ENCODE peak calls at places on chromosomes 3 and 15, in five cellular contexts. Z is K562, K is IMR-90, R is SK-N-SH, N is GM12878. I is an unnamed sample.

GRCh38 chr3:152480282-152480953 is 211.7 kb downstream of the MBNL1 start:
- DNase-seq in R (no peak), Z (no peak), K (no peak), N (peak; percentile 77), I (no peak)

GRCh38 chr15:65115542-65115941 is 542 bp upstream of the UBAP1L start:
- DNase-seq in R (no peak), Z (no peak), K (no peak), N (no peak), I (no peak)

GRCh38 chr3:183697610-183698317 is at the start of gene YEATS2:
- DNase-seq in R (peak; percentile 99), K (peak; percentile 61), Z (peak; percentile 79), N (no peak), I (peak; percentile 68)

GRCh38 chr3:34106879-34107278 is 308.4 kb downstream of the PDCD6IP start:
- DNase-seq in K (no peak), Z (peak; percentile 61), N (peak; percentile 51), R (peak; percentile 10), I (no peak)

GRCh38 chr3:195451373-195452000 is 8.7 kb upstream of the ACAP2 start:
- DNase-seq in Z (no peak), R (no peak), N (no peak), K (no peak), I (no peak)

GRCh38 chr3:100710355-100711198 is 1.3 kb downstream of the TFG start:
- DNase-seq in Z (peak; percentile 79), R (peak; percentile 48), K (peak; percentile 77), N (peak; percentile 34), I (peak; percentile 82)

GRCh38 chr15:97470417-97470816 is 490.1 kb upstream of the ARRDC4 start:
- DNase-seq in K (no peak), N (no peak), Z (no peak), R (no peak), I (no peak)

GRCh38 chr3:125051715-125052581 is 3.8 kb downstream of the HEG1 start:
- DNase-seq in R (no peak), K (peak; percentile 91), N (peak; percentile 56), Z (no peak), I (no peak)

GRCh38 chr3:135779590-135780235 is 185.8 kb upstream of the PPP2R3A start:
- DNase-seq in K (no peak), Z (no peak), R (no peak), N (no peak), I (no peak)

GRCh38 chr3:65714138-65714537 is 324.6 kb downstream of the MAGI1 start:
- DNase-seq in R (no peak), Z (no peak), K (peak; percentile 75), N (no peak), I (peak; percentile 16)

GRCh38 chr3:10116138-10116460 is 624 bp downstream of the BRK1 start:
- DNase-seq in K (peak; percentile 54), Z (peak; percentile 60), R (no peak), N (no peak), I (no peak)

GRCh38 chr3:194298331-194299227 is 52.5 kb downstream of the CPN2 start:
- DNase-seq in R (peak; percentile 65), Z (peak; percentile 27), K (no peak), N (no peak), I (no peak)

GRCh38 chr3:13650210-13651056 is 101.5 kb downstream of the FBLN2 start:
- DNase-seq in R (peak; percentile 93), N (no peak), K (peak; percentile 55), Z (peak; percentile 94), I (peak; percentile 82)

DNA sequence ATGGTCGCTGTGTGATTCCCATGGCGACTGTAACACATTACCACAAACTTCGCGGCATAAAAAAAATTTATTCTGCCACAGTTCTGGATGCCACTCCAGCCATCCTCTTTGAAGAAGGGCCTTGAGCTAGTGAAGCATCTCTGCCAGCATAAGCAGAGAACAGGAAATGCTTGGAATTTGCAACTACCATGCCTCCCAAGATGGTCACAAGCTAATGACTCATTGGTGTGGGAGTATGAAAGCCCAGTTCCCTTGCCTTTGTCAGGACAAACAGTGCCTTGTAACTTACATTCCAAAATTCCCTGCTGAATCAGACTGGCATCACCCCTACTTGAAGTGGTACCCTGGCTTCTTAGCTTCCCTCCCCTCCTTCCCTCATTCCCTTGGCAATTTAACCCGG is 129.7 kb downstream of the PROS1 start:
- DNase-seq in Z (peak; percentile 7), K (peak; percentile 76), N (no peak), R (no peak), I (peak; percentile 79)
- TF ChIP-seq RCOR1 in Z (no peak), K (no peak), N (no peak), R (no peak), I (no peak)

GRCh38 chr3:170714151-170714550 is 128.3 kb upstream of the SLC7A14 start:
- DNase-seq in N (no peak), Z (no peak), R (no peak), K (peak; percentile 82), I (no peak)

GRCh38 chr3:170713648-170714047 is 127.8 kb upstream of the SLC7A14 start:
- DNase-seq in Z (no peak), R (no peak), K (no peak), N (no peak), I (no peak)

GRCh38 chr3:170716172-170716800 is 130.4 kb upstream of the SLC7A14 start:
- DNase-seq in N (no peak), Z (no peak), R (no peak), K (no peak), I (no peak)

GRCh38 chr3:170712798-170713197 is 126.9 kb upstream of the SLC7A14 start:
- DNase-seq in R (no peak), Z (no peak), K (no peak), N (no peak), I (no peak)

GRCh38 chr3:170714562-170715535 is 129.0 kb upstream of the SLC7A14 start:
- DNase-seq in Z (no peak), N (no peak), K (peak; percentile 88), R (no peak), I (no peak)
- TF ChIP-seq RCOR1 in Z (no peak), N (no peak), K (no peak), R (no peak), I (no peak)

DNA sequence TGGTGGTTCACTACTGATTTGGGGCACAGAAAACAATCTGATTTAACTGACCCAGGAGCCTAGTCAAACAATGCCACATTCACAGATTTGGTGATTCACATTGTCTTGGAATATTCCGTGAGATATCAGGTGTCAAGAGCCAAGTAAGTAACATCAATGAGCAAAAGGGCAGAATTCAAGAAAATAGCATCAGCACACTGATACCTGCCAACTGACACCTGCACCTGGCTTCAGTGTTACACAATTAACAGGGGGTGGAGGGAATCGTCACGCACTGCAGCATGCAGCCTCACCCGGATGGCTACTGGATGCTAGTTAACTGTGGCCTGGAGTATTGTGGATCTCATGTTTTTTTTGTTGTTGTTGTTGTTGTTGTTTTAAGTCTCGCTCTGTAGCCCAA is 17.6 kb downstream of the CCNL1 start:
- DNase-seq in Z (no peak), K (no peak), N (no peak), R (no peak), I (no peak)
- TF ChIP-seq RCOR1 in Z (no peak), K (no peak), N (no peak), R (no peak), I (no peak)

GRCh38 chr15:88394553-88395159 is 72.5 kb downstream of the MRPL46 start:
- DNase-seq in K (no peak), N (no peak), R (no peak), Z (no peak), I (no peak)
- TF ChIP-seq RCOR1 in K (no peak), N (no peak), R (no peak), Z (no peak), I (no peak)

GRCh38 chr3:120196812-120197211 is 88.2 kb downstream of the GPR156 start:
- DNase-seq in K (no peak), Z (no peak), N (no peak), R (no peak), I (no peak)

GRCh38 chr3:120192159-120192558 is 92.9 kb downstream of the GPR156 start:
- DNase-seq in Z (no peak), R (no peak), K (peak; percentile 61), N (no peak), I (no peak)

GRCh38 chr3:120193554-120193953 is 91.5 kb downstream of the GPR156 start:
- DNase-seq in R (no peak), K (no peak), N (no peak), Z (no peak), I (no peak)

GRCh38 chr3:120196333-120196732 is 88.7 kb downstream of the GPR156 start:
- DNase-seq in Z (no peak), K (no peak), N (no peak), R (no peak), I (no peak)

GRCh38 chr3:120192579-120192978 is 92.4 kb downstream of the GPR156 start:
- DNase-seq in N (no peak), Z (no peak), R (no peak), K (peak; percentile 28), I (no peak)
- TF ChIP-seq RCOR1 in N (no peak), Z (no peak), R (no peak), K (no peak), I (no peak)

DNA sequence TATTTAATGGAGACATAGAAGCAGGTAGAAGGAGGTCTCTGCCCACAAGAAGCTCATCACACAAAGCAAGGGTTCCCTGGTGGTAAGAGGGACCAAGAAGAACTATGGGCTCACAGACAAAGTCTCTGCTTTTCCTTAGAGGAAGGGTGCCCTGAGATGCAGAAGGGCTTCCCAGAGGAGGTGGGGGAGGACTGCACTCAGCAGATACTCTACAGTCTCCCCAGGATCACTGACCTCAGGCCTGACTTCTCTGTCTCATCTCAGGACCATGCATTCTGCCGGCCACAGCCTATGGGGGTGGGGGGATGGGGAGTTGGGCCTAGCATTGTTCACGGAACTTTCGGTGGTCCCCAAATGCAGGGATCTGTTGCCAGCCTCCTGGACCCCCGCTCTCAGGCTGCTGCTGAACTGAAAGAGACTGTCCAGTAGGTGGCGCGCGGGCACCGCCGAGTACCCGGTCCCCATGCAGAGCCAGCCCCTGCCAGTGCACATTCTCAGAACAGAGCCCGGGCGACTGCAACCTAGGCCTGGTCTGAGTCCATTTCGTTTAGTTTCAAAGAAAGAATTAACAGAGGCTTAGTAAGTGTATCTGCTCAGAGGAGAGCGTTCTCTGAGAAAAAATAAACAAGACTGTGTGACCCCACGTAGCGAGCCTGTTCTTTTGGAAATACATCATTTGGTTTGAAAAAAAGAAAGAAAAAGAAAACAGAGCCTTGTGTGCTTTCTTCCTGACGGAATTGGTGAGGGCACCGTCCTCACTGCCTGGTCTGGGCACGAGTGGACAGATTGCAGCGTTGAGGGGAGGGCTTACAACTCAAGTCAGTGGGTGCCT is 74.1 kb downstream of the LRTM1 start:
- DNase-seq in Z (peak; percentile 49), R (peak; percentile 86), N (no peak), K (peak; percentile 74), I (peak; percentile 70)
- TF ChIP-seq RCOR1 in Z (no peak), R (no peak), N (no peak), K (no peak), I (no peak)

GRCh38 chr15:74196175-74196574 is 6.4 kb downstream of the STRA6 start:
- DNase-seq in Z (no peak), K (peak; percentile 93), N (no peak), R (no peak), I (peak; percentile 55)
- TF ChIP-seq RCOR1 in Z (no peak), K (no peak), N (no peak), R (no peak), I (no peak)

DNA sequence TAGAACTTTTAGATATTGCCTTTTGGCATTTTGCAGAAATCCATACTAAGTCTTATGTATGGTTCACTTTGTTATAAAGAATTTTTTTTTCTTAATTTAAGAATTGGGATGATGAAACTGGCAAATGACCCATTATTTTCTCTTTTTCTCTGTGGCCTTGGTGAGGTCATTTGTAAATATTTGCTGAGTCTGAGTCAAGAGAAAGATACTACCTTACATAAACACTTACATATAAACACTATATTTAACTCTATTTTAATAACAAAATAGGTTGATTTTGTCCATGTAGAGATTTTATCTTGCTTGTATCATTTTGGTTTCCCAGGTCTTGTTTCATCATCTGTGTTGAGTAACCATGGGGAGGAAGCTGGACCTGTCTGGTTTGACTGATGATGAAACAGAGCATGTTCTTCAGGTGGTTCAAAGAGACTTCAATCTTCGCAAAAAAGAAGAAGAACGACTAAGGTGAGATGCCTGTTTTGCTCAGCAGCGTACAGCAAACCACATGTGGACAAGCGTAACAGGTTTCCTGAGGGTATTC is 91.1 kb downstream of the MYRIP start:
- DNase-seq in N (no peak), Z (no peak), R (no peak), K (no peak), I (no peak)
- TF ChIP-seq RCOR1 in N (no peak), Z (no peak), R (no peak), K (no peak), I (no peak)